ENCODE peak calls at places on chromosomes 6 and 20, in nine cellular contexts. X is mesenchymal stem cell; T is mesendoderm; L is dorsolateral prefrontal cortex; G is psoas muscle; R is HAP-1; F is left lung; U is GM06990; I is CD8-positive, alpha-beta T cell. Q is an unnamed sample. For H3K27me3, the result is how much of the 10 kb centered on the place peaks cover.

GRCh38 chr6:26743157-26743821 is 83.7 kb upstream of the ZNF322 start:
- DNase-seq in U (no peak), G (no peak), L (no peak), X (peak), F (no peak), R (no peak), I (no peak), T (peak), Q (no peak)

GRCh38 chr20:25045343-25045712 is 12.6 kb downstream of the ACSS1 start:
- DNase-seq in F (no peak), R (no peak), L (peak), G (peak), X (no peak), T (no peak), U (no peak), I (no peak), Q (no peak)

GRCh38 chr20:53021934-53022333 is 49.8 kb downstream of the TSHZ2 start:
- DNase-seq in U (no peak), G (no peak), F (no peak), T (no peak), L (no peak), R (no peak), X (peak), I (no peak), Q (no peak)

GRCh38 chr20:36861625-36861874 is 14.4 kb upstream of the TLDC2 start:
- DNase-seq in T (no peak), F (no peak), R (no peak), G (no peak), I (no peak), L (no peak), U (no peak), X (no peak), Q (no peak)

GRCh38 chr20:63844384-63845025 is 13.4 kb upstream of the ZBTB46 start:
- DNase-seq in L (no peak), I (no peak), F (no peak), T (no peak), X (no peak), U (no peak), R (no peak), G (no peak), Q (no peak)

GRCh38 chr6:43952746-43953145 is 174.5 kb downstream of the MRPL14 start:
- DNase-seq in F (no peak), U (no peak), T (no peak), I (peak), R (peak), X (no peak), L (no peak), G (peak), Q (no peak)

GRCh38 chr20:8126190-8126589 is 5.9 kb upstream of the PLCB1 start:
- DNase-seq in X (no peak), R (no peak), G (no peak), F (no peak), U (no peak), I (no peak), L (no peak), T (no peak), Q (no peak)

GRCh38 chr6:21840428-21840827 is 246.9 kb downstream of the SOX4 start:
- DNase-seq in R (no peak), I (no peak), F (no peak), L (no peak), U (no peak), X (peak), T (no peak), G (no peak), Q (no peak)

GRCh38 chr20:50312682-50313187 is 122.1 kb downstream of the CEBPB start:
- DNase-seq in F (peak), U (no peak), G (peak), X (peak), R (no peak), I (no peak), L (no peak), T (no peak), Q (no peak)

GRCh38 chr6:73929421-73929820 is 233.4 kb downstream of the CD109 start:
- DNase-seq in U (no peak), G (no peak), L (no peak), F (no peak), I (no peak), T (no peak), X (no peak), R (no peak), Q (no peak)

GRCh38 chr6:90496617-90497016 is 90.3 kb downstream of the MAP3K7 start:
- DNase-seq in G (no peak), L (no peak), X (no peak), R (peak), I (no peak), U (no peak), T (no peak), F (peak), Q (no peak)

GRCh38 chr20:8837396-8837795 is 231.5 kb upstream of the PLCB4 start:
- DNase-seq in I (no peak), L (no peak), U (no peak), T (peak), X (peak), G (no peak), R (no peak), F (no peak), Q (no peak)

GRCh38 chr6:137452331-137452894 is 41.8 kb downstream of the OLIG3 start:
- DNase-seq in U (no peak), I (no peak), X (no peak), L (no peak), T (no peak), G (no peak), F (no peak), R (no peak), Q (no peak)

GRCh38 chr6:111988926-111989325 is 65.0 kb upstream of the CCN6 start:
- DNase-seq in L (no peak), G (no peak), F (no peak), U (no peak), T (no peak), R (no peak), X (no peak), I (no peak), Q (no peak)

GRCh38 chr6:6193221-6193745 is 127.2 kb downstream of the F13A1 start:
- DNase-seq in L (no peak), T (no peak), I (no peak), U (no peak), X (no peak), F (no peak), R (no peak), G (no peak), Q (no peak)

GRCh38 chr6:80304014-80304413 is 197.5 kb downstream of the BCKDHB start:
- DNase-seq in U (no peak), F (no peak), R (no peak), T (no peak), I (no peak), G (no peak), L (no peak), X (no peak), Q (no peak)

GRCh38 chr6:4446982-4447381 is 311.6 kb upstream of the ECI2 start:
- DNase-seq in G (no peak), X (peak), U (peak), I (no peak), L (no peak), R (no peak), T (no peak), F (no peak), Q (no peak)

GRCh38 chr6:3748208-3748701 is 3.3 kb downstream of the PXDC1 start:
- DNase-seq in U (no peak), T (peak), F (peak), I (no peak), R (peak), X (peak), L (peak), G (peak), Q (no peak)

GRCh38 chr20:41259309-41259708 is 58.2 kb downstream of the ZHX3 start:
- DNase-seq in R (no peak), X (no peak), T (no peak), I (no peak), L (no peak), F (no peak), U (no peak), G (no peak), Q (no peak)

GRCh38 chr6:141744971-141745370 is 387.8 kb upstream of the GJE1 start:
- DNase-seq in G (no peak), I (no peak), F (no peak), R (no peak), L (no peak), X (no peak), U (no peak), T (no peak), Q (no peak)

GRCh38 chr6:135577059-135577538 is 79.6 kb upstream of the AHI1 start:
- DNase-seq in L (no peak), T (no peak), R (no peak), U (peak), I (no peak), F (no peak), G (no peak), X (no peak), Q (no peak)

GRCh38 chr20:62831854-62832211 is 15.0 kb downstream of the COL9A3 start:
- DNase-seq in X (no peak), R (no peak), T (no peak), I (no peak), U (no peak), F (peak), G (peak), L (no peak), Q (no peak)

GRCh38 chr6:133991096-133991593 is 38.1 kb downstream of the TBPL1 start:
- DNase-seq in G (no peak), X (peak), R (no peak), T (peak), L (no peak), U (no peak), I (no peak), F (no peak), Q (no peak)

GRCh38 chr20:18639501-18639979 is 51.7 kb downstream of the DTD1 start:
- DNase-seq in F (no peak), R (peak), T (no peak), I (no peak), U (no peak), L (no peak), G (no peak), X (no peak), Q (no peak)

GRCh38 chr20:52533401-52533800 is 341.8 kb upstream of the ZFP64 start:
- DNase-seq in L (no peak), I (no peak), X (no peak), G (no peak), R (no peak), F (no peak), T (no peak), U (no peak), Q (no peak)

GRCh38 chr6:124823240-124824105 is 138.8 kb upstream of the RNF217 start:
- DNase-seq in L (no peak), G (no peak), F (no peak), T (no peak), I (no peak), R (no peak), U (no peak), X (peak), Q (no peak)

GRCh38 chr6:147525519-147526209 is 17.2 kb downstream of the SAMD5 start:
- DNase-seq in T (no peak), L (no peak), U (no peak), F (no peak), G (no peak), X (no peak), R (no peak), I (no peak), Q (no peak)

GRCh38 chr6:33901822-33902816 is 98.3 kb upstream of the MLN start:
- DNase-seq in U (no peak), R (no peak), L (no peak), T (no peak), X (no peak), I (no peak), G (no peak), F (peak), Q (no peak)

DNA sequence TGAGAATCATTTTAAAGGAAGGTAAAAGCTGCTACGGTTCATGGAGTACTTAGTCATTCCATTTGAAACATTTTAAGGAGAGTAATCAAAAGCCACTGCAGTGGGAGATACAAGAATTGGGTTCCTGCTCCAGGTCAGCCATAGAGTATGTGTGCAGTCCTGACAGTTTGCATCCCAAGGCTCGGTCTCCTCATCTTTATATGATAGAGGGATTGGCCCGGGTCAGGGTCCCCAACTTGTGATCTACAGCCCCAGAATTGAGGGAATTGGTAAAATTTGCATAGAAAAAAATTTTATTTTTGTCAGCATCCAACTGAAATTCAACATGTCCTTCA is 147.4 kb upstream of the PRND start:
- DNase-seq in I (no peak), R (no peak), G (no peak), L (no peak), X (no peak), T (no peak), U (no peak), F (no peak), Q (no peak)
- H3K27me3 ChIP-seq in I (under half), R (under half), G (under half), L (under half), X (under half), T (under half), U (under half), F (under half), Q (under half)

GRCh38 chr20:57260959-57261357 is 5.5 kb downstream of the BMP7 start:
- DNase-seq in X (peak), G (no peak), R (no peak), L (no peak), T (peak), I (no peak), U (no peak), F (no peak), Q (no peak)
- H3K27me3 ChIP-seq in X (half or more), G (under half), R (under half), L (under half), T (under half), I (under half), U (under half), F (under half), Q (half or more)

GRCh38 chr20:1992359-1992758 is 1.5 kb downstream of the PDYN start:
- DNase-seq in U (no peak), R (no peak), L (no peak), F (no peak), I (no peak), T (no peak), G (no peak), X (no peak), Q (no peak)
- H3K27me3 ChIP-seq in U (under half), R (half or more), L (under half), F (under half), I (under half), T (under half), G (under half), X (half or more), Q (under half)

DNA sequence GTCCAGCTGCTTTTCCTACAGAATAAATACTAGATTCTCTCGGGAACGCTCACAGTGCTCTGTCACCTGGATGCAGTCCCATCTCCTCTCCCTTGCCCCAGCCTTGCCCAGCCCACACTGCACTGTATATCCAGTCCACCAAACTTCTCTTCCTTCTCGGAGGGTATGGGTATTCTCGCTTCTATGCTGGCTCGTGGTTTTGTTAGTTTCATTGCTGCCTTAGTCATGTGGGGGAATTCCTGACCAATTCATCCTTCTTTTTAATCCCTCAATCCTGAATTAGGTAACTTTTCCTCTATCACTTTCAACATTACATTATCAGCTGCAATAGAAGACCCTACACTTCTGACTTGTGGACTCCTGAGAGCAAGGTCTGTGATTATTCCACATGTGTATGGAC is 252.4 kb downstream of the GMDS start:
- DNase-seq in T (no peak), R (no peak), I (no peak), L (no peak), U (no peak), X (no peak), F (no peak), G (no peak), Q (no peak)
- H3K27me3 ChIP-seq in T (under half), R (under half), I (under half), L (under half), U (under half), X (under half), F (under half), G (under half), Q (under half)

GRCh38 chr6:166169549-166170421 is 2.1 kb upstream of the TBXT start:
- DNase-seq in T (peak), X (no peak), F (no peak), G (no peak), I (no peak), L (no peak), R (no peak), U (no peak), Q (no peak)

GRCh38 chr6:166167258-166167731 is 356 bp downstream of the TBXT start:
- DNase-seq in I (no peak), G (no peak), L (no peak), T (peak), F (no peak), R (no peak), X (no peak), U (peak), Q (no peak)

GRCh38 chr6:166165558-166166313 is 1.9 kb downstream of the TBXT start:
- DNase-seq in I (no peak), R (no peak), U (no peak), X (no peak), G (no peak), L (no peak), T (peak), F (no peak), Q (no peak)

GRCh38 chr6:166168616-166169548 is 1.2 kb upstream of the TBXT start:
- DNase-seq in I (no peak), R (no peak), T (no peak), U (no peak), F (no peak), G (no peak), L (no peak), X (no peak), Q (no peak)

DNA sequence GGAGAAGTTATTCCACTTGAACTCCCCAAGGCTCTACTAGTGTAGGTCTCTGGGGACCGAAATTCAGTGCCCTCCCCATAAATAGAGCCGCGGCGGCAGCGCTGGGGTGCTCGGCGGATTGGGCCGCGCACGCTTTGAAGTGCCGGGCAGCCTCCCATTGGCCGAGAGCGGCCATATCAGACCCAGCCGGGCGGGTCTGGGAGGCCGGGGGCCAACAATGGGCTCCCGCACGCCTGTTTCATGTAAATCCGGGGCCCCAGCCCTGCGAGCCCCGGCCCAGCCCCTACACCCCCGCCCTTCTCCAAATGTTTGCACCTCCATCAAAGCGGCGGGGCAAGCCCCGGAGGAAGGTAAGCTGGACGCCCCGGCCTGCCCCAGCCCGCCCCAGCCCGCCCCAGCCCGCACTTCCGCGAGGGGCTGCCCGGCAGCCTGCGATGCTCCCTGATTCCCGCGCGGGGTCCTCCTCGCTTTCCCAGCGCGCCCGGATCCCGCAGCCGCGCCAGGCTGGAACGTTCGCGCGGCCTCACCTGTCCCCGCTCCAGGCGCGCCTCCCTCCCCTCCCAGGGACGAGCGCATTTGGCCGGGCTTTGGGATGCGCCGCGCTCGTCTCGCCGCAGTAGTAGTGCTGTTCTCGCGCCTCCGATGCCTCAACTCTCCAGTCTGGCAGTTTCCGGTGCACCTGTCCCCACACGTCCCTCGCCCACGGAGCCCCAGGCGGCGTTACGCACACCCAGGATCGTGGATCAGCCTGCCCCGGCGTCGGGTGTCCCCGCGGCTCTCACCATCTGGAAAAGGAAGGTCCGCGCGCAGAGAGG is at the start of gene TBXT:
- DNase-seq in F (no peak), X (no peak), I (no peak), T (peak), L (no peak), G (no peak), R (no peak), U (peak), Q (no peak)
- H3K27me3 ChIP-seq in F (half or more), X (half or more), I (under half), T (under half), L (half or more), G (under half), R (under half), U (under half), Q (half or more)

DNA sequence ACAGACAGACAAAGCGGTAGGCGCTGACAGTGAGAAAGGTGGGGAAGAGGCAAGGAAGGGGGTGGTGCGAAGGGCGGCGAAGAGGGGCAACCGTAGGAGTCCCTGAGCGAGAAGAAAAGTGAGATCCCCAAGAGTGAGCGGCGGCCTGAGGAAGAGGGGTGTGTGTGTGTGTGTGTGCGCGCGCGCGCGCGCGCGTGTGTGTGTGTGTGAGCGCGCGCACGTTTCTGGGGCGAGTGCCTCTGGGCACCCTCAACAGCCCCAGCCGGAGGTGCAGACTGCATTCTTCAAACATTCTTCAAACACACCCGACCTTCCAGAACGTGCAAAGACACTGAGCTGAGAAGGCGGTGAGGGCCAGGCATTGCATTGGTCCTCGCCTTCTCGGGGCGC is 76.2 kb upstream of the FOXP4 start:
- DNase-seq in G (no peak), I (no peak), R (no peak), X (peak), U (no peak), T (peak), L (no peak), F (no peak), Q (no peak)
- H3K27me3 ChIP-seq in G (under half), I (under half), R (under half), X (half or more), U (under half), T (under half), L (under half), F (under half), Q (under half)

DNA sequence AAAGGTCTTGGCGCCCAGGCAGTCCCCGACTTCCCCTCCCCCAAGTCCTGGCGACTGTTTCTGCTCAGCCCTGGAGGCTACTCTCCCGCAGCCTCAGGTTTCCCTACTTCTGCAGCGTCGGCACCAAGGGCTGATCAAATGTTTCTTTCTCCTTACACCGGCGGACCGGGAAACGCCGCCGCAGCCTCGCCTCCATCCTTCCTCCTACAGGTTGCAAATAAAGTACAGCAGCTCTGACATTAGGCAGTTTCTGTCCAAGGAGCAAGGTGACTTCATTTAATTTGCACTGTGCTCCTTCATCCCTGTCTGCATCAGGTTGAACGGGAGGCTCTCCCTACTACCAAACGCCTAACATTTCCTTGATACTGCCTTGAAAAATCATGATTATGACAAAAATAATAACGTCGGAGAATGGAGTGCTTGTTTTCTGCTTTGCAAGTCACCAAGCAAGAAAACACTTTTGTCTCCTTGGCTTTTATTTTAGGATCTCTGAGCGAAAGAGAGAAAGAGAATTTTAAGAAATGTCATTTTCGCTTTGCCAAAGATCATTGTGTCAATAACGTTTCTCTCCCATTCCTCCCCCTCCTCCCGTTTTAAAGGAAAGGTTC is 1.0 kb downstream of the CLIC5 start:
- DNase-seq in G (peak), F (peak), X (peak), I (no peak), T (peak), U (no peak), R (peak), L (no peak), Q (no peak)
- H3K27me3 ChIP-seq in G (under half), F (under half), X (under half), I (under half), T (under half), U (under half), R (under half), L (under half), Q (under half)

GRCh38 chr6:166162599-166163342 is 4.9 kb downstream of the TBXT start:
- DNase-seq in I (no peak), L (no peak), F (no peak), T (peak), G (no peak), R (no peak), X (no peak), U (no peak), Q (no peak)

GRCh38 chr6:166172546-166172945 is 4.9 kb upstream of the TBXT start:
- DNase-seq in U (no peak), I (no peak), T (no peak), L (no peak), G (no peak), F (no peak), R (no peak), X (no peak), Q (no peak)

GRCh38 chr6:166166314-166167257 is 1.1 kb downstream of the TBXT start:
- DNase-seq in G (no peak), F (no peak), T (no peak), L (no peak), I (no peak), R (no peak), U (no peak), X (no peak), Q (no peak)
- H3K27me3 ChIP-seq in G (under half), F (half or more), T (under half), L (half or more), I (under half), R (under half), U (under half), X (half or more), Q (under half)

Q was measured in esophagus squamous epithelium.